ENCODE peak calls at places on chromosomes 11 and 22, in nine cellular contexts. R, A, V, G, I, J, Y, W and Q are unnamed samples.

GRCh38 chr11:103897156-103897555 is 139.3 kb upstream of the DDI1 start:
- DNase-seq in R (peak; percentile 56), A (peak; percentile 12), V (no peak), G (peak; percentile 4), I (no peak), J (no peak), Y (no peak), W (no peak), Q (no peak)

GRCh38 chr11:72630104-72630852 is 43.9 kb downstream of the PDE2A start:
- DNase-seq in R (no peak), A (no peak), V (no peak), G (no peak), I (no peak), J (peak; percentile 27), Y (no peak), W (no peak), Q (no peak)

GRCh38 chr11:61083601-61084147 is 18.6 kb upstream of the CD5 start:
- DNase-seq in R (no peak), A (no peak), V (no peak), G (no peak), I (peak; percentile 71), J (no peak), Y (no peak), W (no peak), Q (no peak)

GRCh38 chr11:113926273-113927183 is 21.9 kb downstream of the HTR3B start:
- DNase-seq in R (no peak), A (peak; percentile 4), V (no peak), G (no peak), I (no peak), J (no peak), Y (no peak), W (no peak), Q (no peak)

GRCh38 chr22:36585841-36586240 is 56.9 kb upstream of the EIF3D start:
- DNase-seq in R (no peak), A (peak; percentile 73), V (no peak), G (no peak), I (no peak), J (no peak), Y (no peak), W (no peak), Q (no peak)

GRCh38 chr22:36344106-36344827 is 43.5 kb downstream of the MYH9 start:
- DNase-seq in R (no peak), A (no peak), V (no peak), G (no peak), I (no peak), J (peak; percentile 86), Y (peak; percentile 84), W (peak; percentile 68), Q (no peak)

GRCh38 chr22:24937114-24937513 is 9.4 kb downstream of the LHFPL7 start:
- DNase-seq in R (no peak), A (peak; percentile 23), V (peak; percentile 48), G (peak; percentile 18), I (no peak), J (no peak), Y (peak; percentile 20), W (no peak), Q (no peak)

GRCh38 chr11:65152157-65152556 is 17.8 kb upstream of the SYVN1 start:
- DNase-seq in R (no peak), A (no peak), V (no peak), G (no peak), I (no peak), J (no peak), Y (no peak), W (no peak), Q (no peak)

GRCh38 chr22:22848364-22848866 is 39.2 kb upstream of the IGLL5 start:
- DNase-seq in R (peak; percentile 17), A (peak; percentile 59), V (peak; percentile 59), G (peak; percentile 54), I (peak; percentile 54), J (peak; percentile 1), Y (peak; percentile 47), W (peak; percentile 23), Q (peak; percentile 16)

GRCh38 chr11:38252620-38253019 is 1654.6 kb upstream of the RAG2 start:
- DNase-seq in R (no peak), A (no peak), V (no peak), G (no peak), I (no peak), J (no peak), Y (peak; percentile 12), W (no peak), Q (no peak)

GRCh38 chr22:29369460-29369859 is 18.9 kb downstream of the AP1B1 start:
- DNase-seq in R (peak; percentile 77), A (peak; percentile 58), V (peak; percentile 92), G (peak; percentile 60), I (no peak), J (peak; percentile 54), Y (peak; percentile 52), W (no peak), Q (peak; percentile 33)

GRCh38 chr11:9461760-9462134 is 935 bp downstream of the ZNF143 start:
- DNase-seq in R (no peak), A (peak; percentile 36), V (peak; percentile 26), G (peak; percentile 39), I (no peak), J (no peak), Y (peak; percentile 32), W (no peak), Q (no peak)

GRCh38 chr11:126060651-126061220 is 1.9 kb downstream of the CDON start:
- DNase-seq in R (no peak), A (no peak), V (no peak), G (no peak), I (no peak), J (no peak), Y (peak; percentile 25), W (no peak), Q (no peak)

GRCh38 chr11:59776210-59777066 is 21.3 kb downstream of the STX3 start:
- DNase-seq in R (no peak), A (peak; percentile 94), V (no peak), G (no peak), I (no peak), J (no peak), Y (no peak), W (no peak), Q (no peak)